ENCODE peak calls at places on chromosomes 6 and 20, in eight cellular contexts. Z is CD4-positive, alpha-beta T cell; L is RWPE2; X is adipocyte; O is lower lobe of right lung; U is right atrium auricular region; Y is neuronal stem cell; W is neural progenitor cell. S is an unnamed sample.

GRCh38 chr6:56223995-56224394 is 23.4 kb downstream of the COL21A1 start:
- DNase-seq in Z (no peak), L (no peak), X (peak; percentile 35), O (no peak), U (no peak), Y (no peak), W (no peak), S (peak; percentile 72)

GRCh38 chr6:149362289-149362688 is 37.8 kb upstream of the SUMO4 start:
- DNase-seq in Z (no peak), L (no peak), X (no peak), O (no peak), U (no peak), Y (no peak), W (no peak), S (no peak)

GRCh38 chr6:32993363-32993973 is 15.9 kb downstream of the HLA-DOA start:
- DNase-seq in Z (no peak), L (no peak), X (no peak), O (no peak), U (no peak), Y (no peak), W (no peak), S (no peak)

GRCh38 chr20:34708621-34709043 is 4.5 kb downstream of the TP53INP2 start:
- DNase-seq in Z (peak; percentile 49), L (no peak), X (peak; percentile 63), O (peak; percentile 57), U (peak; percentile 67), Y (peak; percentile 52), W (peak; percentile 72), S (no peak)

GRCh38 chr20:38135641-38136420 is 29.2 kb downstream of the TGM2 start:
- DNase-seq in Z (no peak), L (peak; percentile 87), X (no peak), O (peak; percentile 40), U (no peak), Y (no peak), W (no peak), S (no peak)

GRCh38 chr20:17655286-17655651 is 26.8 kb downstream of the RRBP1 start:
- DNase-seq in Z (no peak), L (peak; percentile 19), X (no peak), O (no peak), U (no peak), Y (no peak), W (no peak), S (no peak)

GRCh38 chr6:109059591-109060021 is 35.0 kb downstream of the SESN1 start:
- DNase-seq in Z (no peak), L (no peak), X (peak; percentile 60), O (no peak), U (no peak), Y (no peak), W (no peak), S (no peak)

GRCh38 chr6:136437246-136437645 is 113.0 kb downstream of the MAP7 start:
- DNase-seq in Z (no peak), L (no peak), X (no peak), O (no peak), U (no peak), Y (no peak), W (no peak), S (no peak)

GRCh38 chr6:11333292-11333849 is 100.9 kb upstream of the NEDD9 start:
- DNase-seq in Z (no peak), L (no peak), X (no peak), O (no peak), U (no peak), Y (no peak), W (no peak), S (no peak)

GRCh38 chr6:52244400-52244799 is at the start of gene IL17F:
- DNase-seq in Z (no peak), L (no peak), X (no peak), O (no peak), U (no peak), Y (no peak), W (no peak), S (no peak)

GRCh38 chr20:57779401-57780003 is 69.7 kb upstream of the PMEPA1 start:
- DNase-seq in Z (no peak), L (peak; percentile 70), X (no peak), O (no peak), U (no peak), Y (no peak), W (no peak), S (no peak)

GRCh38 chr6:113862112-113862511 is 5.0 kb downstream of the MARCKS start:
- DNase-seq in Z (no peak), L (no peak), X (no peak), O (no peak), U (no peak), Y (no peak), W (no peak), S (no peak)

GRCh38 chr6:96196633-96197032 is 180.9 kb downstream of the FUT9 start:
- DNase-seq in Z (no peak), L (no peak), X (no peak), O (no peak), U (no peak), Y (no peak), W (no peak), S (no peak)

GRCh38 chr6:154766993-154767392 is 33.8 kb downstream of the SCAF8 start:
- DNase-seq in Z (no peak), L (no peak), X (peak; percentile 46), O (no peak), U (no peak), Y (peak; percentile 51), W (peak; percentile 85), S (peak; percentile 15)

GRCh38 chr6:167493961-167494697 is 169.2 kb downstream of the TTLL2 start:
- DNase-seq in Z (no peak), L (no peak), X (no peak), O (no peak), U (peak; percentile 64), Y (no peak), W (no peak), S (no peak)

GRCh38 chr6:75203721-75204120 is 2.1 kb downstream of the COL12A1 start:
- DNase-seq in Z (no peak), L (no peak), X (peak; percentile 54), O (no peak), U (no peak), Y (no peak), W (no peak), S (peak; percentile 48)

GRCh38 chr20:50341880-50342637 is 151.4 kb downstream of the CEBPB start:
- DNase-seq in Z (no peak), L (no peak), X (no peak), O (no peak), U (no peak), Y (no peak), W (no peak), S (no peak)

GRCh38 chr6:110180228-110181008 is at the start of gene CDC40:
- DNase-seq in Z (peak; percentile 45), L (peak; percentile 49), X (peak; percentile 84), O (peak; percentile 69), U (peak; percentile 61), Y (no peak), W (peak; percentile 77), S (peak; percentile 64)

GRCh38 chr20:48180039-48180438 is 394.8 kb upstream of the SULF2 start:
- DNase-seq in Z (no peak), L (no peak), X (peak; percentile 12), O (no peak), U (no peak), Y (no peak), W (no peak), S (no peak)

GRCh38 chr6:112232845-112233256 is 21.5 kb downstream of the LAMA4 start:
- DNase-seq in Z (no peak), L (no peak), X (peak; percentile 94), O (no peak), U (no peak), Y (no peak), W (no peak), S (peak; percentile 49)

DNA sequence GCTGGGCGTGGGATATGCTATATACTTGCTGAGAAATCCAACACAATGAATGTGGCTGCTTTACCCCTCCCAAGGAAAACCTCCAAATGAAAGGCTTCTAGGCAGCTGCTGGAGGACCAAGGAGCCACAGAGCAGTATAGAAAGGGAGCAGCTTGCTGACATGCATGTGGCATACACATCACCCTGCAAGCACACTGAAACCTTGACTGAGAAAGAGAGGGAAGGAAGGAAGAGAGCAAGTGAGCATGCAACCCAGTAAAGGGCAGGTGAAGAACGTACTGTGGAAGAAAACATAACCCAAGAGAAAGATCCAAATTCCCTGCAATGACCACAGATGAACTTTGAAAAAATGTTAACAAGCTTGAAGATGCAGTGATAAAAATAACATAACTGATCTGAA is 543.0 kb downstream of the KIF16B start:
- DNase-seq in Z (no peak), L (no peak), X (no peak), O (no peak), U (no peak), Y (no peak), W (no peak), S (no peak)
- H3K9me3 ChIP-seq in Z (no peaks in the 10 kb centered on the region), L (no peaks in the 10 kb centered on the region), X (no peaks in the 10 kb centered on the region), O (no peaks in the 10 kb centered on the region), U (no peaks in the 10 kb centered on the region), Y (no peaks in the 10 kb centered on the region), W (no peaks in the 10 kb centered on the region), S (no peaks in the 10 kb centered on the region)

DNA sequence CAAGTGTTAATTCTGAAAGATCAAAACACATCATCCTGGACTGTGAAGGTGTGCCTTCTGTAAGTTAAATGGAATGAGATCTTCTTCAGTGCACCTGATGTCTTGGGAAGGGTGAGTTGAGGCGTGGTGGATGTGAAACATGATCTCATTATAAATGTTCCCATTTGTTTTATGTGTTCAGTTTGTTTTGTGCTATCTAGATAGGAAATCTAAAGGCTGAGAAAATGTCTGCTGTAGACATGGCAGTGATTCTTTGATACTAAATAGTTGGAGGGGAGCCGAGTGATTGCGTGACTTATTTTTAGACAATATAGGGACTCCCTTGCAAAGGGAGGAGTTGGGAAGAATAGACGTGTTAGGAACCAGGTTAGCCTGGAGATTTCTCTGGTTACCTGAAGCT is 290.4 kb downstream of the SOX4 start:
- DNase-seq in Z (no peak), L (no peak), X (no peak), O (no peak), U (no peak), Y (no peak), W (no peak), S (no peak)
- H3K9me3 ChIP-seq in Z (no peaks in the 10 kb centered on the region), L (no peaks in the 10 kb centered on the region), X (peaks cover 4% of the 10 kb centered on the region), O (no peaks in the 10 kb centered on the region), U (no peaks in the 10 kb centered on the region), Y (peaks cover 27% of the 10 kb centered on the region), W (no peaks in the 10 kb centered on the region), S (no peaks in the 10 kb centered on the region)

DNA sequence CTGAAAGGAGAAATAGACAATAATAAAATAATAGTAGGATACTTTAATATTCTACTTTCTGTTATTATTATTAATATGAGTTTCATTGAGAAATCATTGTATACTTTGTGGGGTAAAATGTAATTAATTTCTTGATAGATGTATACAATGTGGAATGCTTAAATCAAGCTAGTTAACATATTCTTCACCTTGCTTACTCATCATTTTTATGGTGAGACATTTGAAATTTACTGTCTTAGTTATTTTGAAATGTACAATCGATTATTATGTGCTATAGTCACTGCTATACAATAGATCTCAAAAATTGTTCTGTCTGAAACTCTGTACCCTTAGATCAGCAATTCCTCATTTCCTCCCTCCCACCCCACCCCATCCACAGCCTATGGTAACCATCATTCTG is 720.3 kb downstream of the RNF144B start:
- DNase-seq in Z (no peak), L (no peak), X (no peak), O (no peak), U (no peak), Y (no peak), W (no peak), S (no peak)
- H3K9me3 ChIP-seq in Z (peaks cover 7% of the 10 kb centered on the region), L (no peaks in the 10 kb centered on the region), X (peaks cover 19% of the 10 kb centered on the region), O (no peaks in the 10 kb centered on the region), U (peaks cover 12% of the 10 kb centered on the region), Y (peaks cover 9% of the 10 kb centered on the region), W (no peaks in the 10 kb centered on the region), S (no peaks in the 10 kb centered on the region)

GRCh38 chr20:62111148-62111547 is 11.1 kb upstream of the LSM14B start:
- DNase-seq in Z (no peak), L (no peak), X (no peak), O (no peak), U (no peak), Y (no peak), W (no peak), S (no peak)
- H3K9me3 ChIP-seq in Z (peaks cover 66% of the 10 kb centered on the region), L (peaks cover 57% of the 10 kb centered on the region), X (peaks cover 47% of the 10 kb centered on the region), O (peaks cover 55% of the 10 kb centered on the region), U (peaks cover 59% of the 10 kb centered on the region), Y (peaks cover 42% of the 10 kb centered on the region), W (no peaks in the 10 kb centered on the region), S (peaks cover 38% of the 10 kb centered on the region)

S was measured in MG63.